ENCODE peak calls at places on chromosomes 3 and 15, in nine cellular contexts. Q, M, T, G, P, O, D, U and V are unnamed samples.

GRCh38 chr3:70108072-70108471 is 108.5 kb downstream of the SAMMSON start:
- DNase-seq in Q (peak), M (peak), T (peak), G (peak), P (no peak), O (no peak), D (no peak), U (peak), V (peak)

GRCh38 chr3:149599236-149599635 is 58.6 kb downstream of the WWTR1 start:
- DNase-seq in Q (no peak), M (peak), T (no peak), G (no peak), P (no peak), O (no peak), D (peak), U (no peak), V (no peak)

GRCh38 chr3:99678023-99678422 is 39.6 kb downstream of the COL8A1 start:
- DNase-seq in Q (no peak), M (no peak), T (no peak), G (no peak), P (no peak), O (no peak), D (peak), U (peak), V (peak)

GRCh38 chr15:54820811-54821210 is 375.9 kb downstream of the RSL24D1 start:
- DNase-seq in Q (no peak), M (no peak), T (no peak), G (no peak), P (no peak), O (no peak), D (peak), U (no peak), V (no peak)

GRCh38 chr3:142115927-142116668 is 33.2 kb downstream of the TFDP2 start:
- DNase-seq in Q (no peak), M (no peak), T (no peak), G (no peak), P (no peak), O (no peak), D (no peak), U (no peak), V (no peak)

GRCh38 chr3:125401402-125401801 is 26.3 kb upstream of the ZNF148 start:
- DNase-seq in Q (no peak), M (peak), T (no peak), G (no peak), P (no peak), O (no peak), D (no peak), U (peak), V (peak)

GRCh38 chr3:27869152-27869551 is 147.0 kb upstream of the EOMES start:
- DNase-seq in Q (no peak), M (no peak), T (no peak), G (no peak), P (no peak), O (no peak), D (no peak), U (no peak), V (no peak)

GRCh38 chr15:44545934-44546802 is 9.2 kb downstream of the EIF3J start:
- DNase-seq in Q (no peak), M (no peak), T (no peak), G (no peak), P (peak), O (no peak), D (no peak), U (peak), V (no peak)

GRCh38 chr3:157438371-157438735 is 1.7 kb downstream of the PTX3 start:
- DNase-seq in Q (no peak), M (no peak), T (peak), G (no peak), P (no peak), O (no peak), D (no peak), U (no peak), V (peak)

GRCh38 chr3:69499899-69500316 is 114.0 kb upstream of the FRMD4B start:
- DNase-seq in Q (no peak), M (no peak), T (no peak), G (no peak), P (no peak), O (peak), D (peak), U (no peak), V (peak)

GRCh38 chr3:18772699-18773305 is 347.7 kb upstream of the SATB1 start:
- DNase-seq in Q (no peak), M (no peak), T (no peak), G (no peak), P (no peak), O (no peak), D (no peak), U (no peak), V (no peak)

GRCh38 chr3:106533097-106533496 is 664.3 kb upstream of the CBLB start:
- DNase-seq in Q (no peak), M (no peak), T (no peak), G (no peak), P (no peak), O (no peak), D (no peak), U (no peak), V (no peak)

GRCh38 chr3:149417174-149417573 is 39.7 kb upstream of the TM4SF1 start:
- DNase-seq in Q (peak), M (no peak), T (no peak), G (no peak), P (peak), O (no peak), D (no peak), U (no peak), V (no peak)

GRCh38 chr15:40436892-40437753 is 3.6 kb upstream of the BAHD1 start:
- DNase-seq in Q (no peak), M (no peak), T (no peak), G (no peak), P (no peak), O (no peak), D (no peak), U (no peak), V (no peak)

GRCh38 chr15:40440300-40441011 is at the start of gene BAHD1:
- DNase-seq in Q (peak), M (peak), T (peak), G (peak), P (peak), O (peak), D (peak), U (peak), V (peak)

GRCh38 chr15:40437754-40438687 is 2.7 kb upstream of the BAHD1 start:
- DNase-seq in Q (no peak), M (no peak), T (no peak), G (no peak), P (no peak), O (no peak), D (no peak), U (no peak), V (no peak)

GRCh38 chr15:40439461-40440299 is 1.1 kb upstream of the BAHD1 start:
- DNase-seq in Q (peak), M (peak), T (no peak), G (peak), P (peak), O (peak), D (no peak), U (peak), V (peak)

DNA sequence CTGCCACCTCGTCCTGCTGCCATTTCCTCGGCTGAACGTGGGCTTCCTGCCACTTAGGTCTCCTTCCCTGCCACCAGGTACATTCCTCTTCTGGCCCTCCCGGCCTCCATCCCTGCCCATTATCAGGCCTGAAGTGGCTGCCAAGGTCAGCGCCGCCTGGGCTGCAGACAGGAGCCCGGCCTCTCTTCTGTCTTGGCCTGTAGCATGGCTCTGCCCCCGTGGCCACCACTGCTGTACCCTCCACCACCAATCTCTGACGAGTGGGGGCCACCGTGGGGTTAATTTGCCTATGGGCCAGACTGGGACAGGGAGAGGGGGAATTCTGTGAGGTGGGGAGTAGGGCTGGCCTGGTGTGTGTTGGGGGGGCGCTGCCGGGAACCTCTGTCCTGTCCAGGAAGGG is 2.0 kb upstream of the BAHD1 start:
- DNase-seq in Q (no peak), M (no peak), T (no peak), G (peak), P (no peak), O (no peak), D (no peak), U (no peak), V (no peak)
- H3K4me3 ChIP-seq in Q (no peak), M (peak), T (no peak), G (no peak), P (no peak), O (no peak), D (no peak), U (no peak), V (no peak)

DNA sequence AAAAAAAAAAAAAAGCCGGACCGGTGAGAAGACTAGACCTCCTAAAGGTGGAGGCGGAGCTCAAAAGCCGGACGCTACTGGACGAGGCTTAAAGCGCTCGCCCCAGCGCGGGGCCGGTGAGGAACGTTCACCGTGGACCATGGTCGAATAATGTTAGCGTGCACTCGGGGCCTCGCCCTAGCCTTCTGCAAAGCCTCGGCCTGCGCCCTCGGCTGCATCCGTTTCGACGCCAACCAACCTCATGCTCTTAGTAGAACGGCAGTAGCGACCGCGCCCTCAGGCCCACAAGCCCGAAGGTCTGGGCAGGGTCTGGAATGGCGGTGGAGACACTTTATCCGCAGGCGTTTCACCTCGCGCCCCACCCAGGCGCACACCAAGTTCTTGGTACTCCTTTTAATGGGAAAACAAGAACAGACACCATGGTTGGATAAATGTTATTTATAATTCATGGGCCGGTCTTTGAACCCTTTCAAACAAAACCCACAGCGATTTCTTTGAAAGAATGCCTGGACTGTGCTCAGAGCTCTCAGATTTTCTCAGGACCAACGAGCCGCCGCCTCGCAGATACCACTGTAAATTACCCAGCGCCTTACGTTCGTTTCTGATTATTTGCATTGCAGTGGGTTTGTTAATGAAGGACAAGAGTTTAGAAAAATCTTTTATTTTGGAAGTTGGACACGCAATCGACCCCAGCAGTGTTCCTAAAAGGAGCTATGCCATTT is 1.3 kb upstream of the ISL2 start:
- DNase-seq in Q (no peak), M (no peak), T (no peak), G (no peak), P (no peak), O (no peak), D (no peak), U (no peak), V (peak)
- H3K4me3 ChIP-seq in Q (peak), M (peak), T (peak), G (peak), P (peak), O (no peak), D (no peak), U (peak), V (no peak)

GRCh38 chr3:172101107-172101506 is 61.7 kb downstream of the FNDC3B start:
- DNase-seq in Q (no peak), M (peak), T (no peak), G (no peak), P (peak), O (no peak), D (no peak), U (no peak), V (no peak)

GRCh38 chr3:172103724-172104123 is 64.3 kb downstream of the FNDC3B start:
- DNase-seq in Q (no peak), M (no peak), T (no peak), G (no peak), P (no peak), O (no peak), D (no peak), U (peak), V (peak)

GRCh38 chr3:172104471-172105072 is 65.2 kb downstream of the FNDC3B start:
- DNase-seq in Q (no peak), M (no peak), T (peak), G (no peak), P (no peak), O (no peak), D (no peak), U (no peak), V (peak)

GRCh38 chr3:172102123-172102882 is 62.9 kb downstream of the FNDC3B start:
- DNase-seq in Q (no peak), M (no peak), T (no peak), G (no peak), P (peak), O (no peak), D (no peak), U (no peak), V (no peak)

GRCh38 chr3:172102883-172103310 is 63.5 kb downstream of the FNDC3B start:
- DNase-seq in Q (no peak), M (peak), T (no peak), G (no peak), P (no peak), O (no peak), D (no peak), U (no peak), V (no peak)
- H3K4me3 ChIP-seq in Q (no peak), M (peak), T (no peak), G (no peak), P (peak), O (no peak), D (no peak), U (no peak), V (no peak)

DNA sequence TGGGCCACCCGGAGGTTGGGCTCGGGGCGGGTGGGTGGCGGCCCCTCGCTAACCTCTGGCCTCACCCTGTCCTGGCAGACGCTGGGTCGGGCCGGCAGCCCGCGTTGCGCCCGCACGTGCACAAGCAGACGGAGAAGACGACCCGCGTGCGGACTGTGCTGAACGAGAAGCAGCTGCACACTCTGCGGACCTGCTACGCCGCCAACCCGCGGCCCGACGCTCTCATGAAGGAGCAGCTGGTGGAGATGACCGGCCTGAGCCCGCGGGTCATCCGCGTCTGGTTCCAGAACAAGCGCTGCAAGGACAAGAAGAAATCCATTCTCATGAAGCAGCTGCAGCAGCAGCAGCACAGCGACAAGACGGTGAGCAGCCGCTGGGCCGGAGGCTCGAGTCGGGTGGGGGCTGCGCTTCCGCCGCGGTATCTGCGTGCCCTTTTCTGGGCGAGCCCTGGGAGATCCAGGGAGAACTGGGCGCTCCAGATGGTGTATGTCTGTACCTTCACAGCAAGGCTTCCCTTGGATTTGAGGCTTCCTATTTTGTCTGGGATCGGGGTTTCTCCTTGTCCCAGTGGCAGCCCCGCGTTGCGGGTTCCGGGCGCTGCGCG is 3.7 kb downstream of the ISL2 start:
- DNase-seq in Q (no peak), M (no peak), T (peak), G (no peak), P (peak), O (no peak), D (no peak), U (no peak), V (peak)
- H3K4me3 ChIP-seq in Q (peak), M (no peak), T (no peak), G (peak), P (peak), O (peak), D (no peak), U (no peak), V (peak)

DNA sequence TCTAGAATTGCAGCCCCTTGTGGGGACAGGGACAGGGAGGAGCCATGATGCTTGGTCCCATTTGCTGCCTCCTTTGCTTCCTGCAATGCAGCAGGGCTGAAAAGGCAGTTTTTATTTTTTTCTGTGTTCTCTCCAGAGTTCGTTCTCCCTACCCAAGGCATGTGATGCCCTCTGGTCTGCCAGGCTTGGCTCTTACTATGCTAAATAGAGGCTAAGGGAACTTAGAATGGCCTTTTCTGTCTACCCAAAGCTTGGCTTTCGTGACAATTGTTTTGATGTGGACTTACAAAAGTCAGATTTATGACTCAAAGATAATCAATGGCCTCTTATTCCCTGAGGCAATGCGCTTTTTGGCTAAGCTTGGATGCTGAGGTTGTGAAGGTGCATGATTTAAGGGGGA is 293.3 kb upstream of the TBL1XR1 start:
- DNase-seq in Q (no peak), M (no peak), T (no peak), G (no peak), P (no peak), O (no peak), D (peak), U (no peak), V (no peak)
- H3K4me3 ChIP-seq in Q (no peak), M (no peak), T (no peak), G (no peak), P (no peak), O (no peak), D (no peak), U (no peak), V (no peak)

GRCh38 chr3:155658006-155658405 is 86.9 kb downstream of the PLCH1 start:
- DNase-seq in Q (no peak), M (no peak), T (no peak), G (no peak), P (no peak), O (no peak), D (no peak), U (no peak), V (no peak)
- H3K4me3 ChIP-seq in Q (no peak), M (no peak), T (no peak), G (no peak), P (no peak), O (no peak), D (no peak), U (no peak), V (no peak)

DNA sequence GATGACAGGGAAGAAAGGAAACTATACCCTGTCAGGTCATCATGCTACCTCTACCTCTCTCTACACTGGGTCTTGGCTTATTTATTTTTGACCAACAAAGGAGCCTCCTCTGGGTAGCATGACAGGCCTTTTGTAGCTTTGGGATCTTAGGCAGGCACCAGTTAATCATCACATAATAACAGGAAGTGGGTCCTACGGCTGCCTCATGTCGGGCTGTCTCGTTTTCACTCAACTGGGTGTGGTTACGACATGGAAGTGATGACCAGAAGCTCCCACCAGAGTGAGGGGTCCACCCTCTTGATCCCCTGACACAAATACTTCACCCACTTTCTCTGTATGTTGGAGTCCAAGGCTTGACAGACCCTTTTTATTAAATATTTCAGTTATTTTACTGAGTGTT is 105.3 kb downstream of the CD47 start:
- DNase-seq in Q (no peak), M (no peak), T (no peak), G (no peak), P (no peak), O (no peak), D (peak), U (no peak), V (no peak)
- H3K4me3 ChIP-seq in Q (no peak), M (no peak), T (no peak), G (no peak), P (no peak), O (no peak), D (no peak), U (no peak), V (no peak)

GRCh38 chr15:68623301-68623892 is 44.6 kb downstream of the CORO2B start:
- DNase-seq in Q (no peak), M (no peak), T (no peak), G (no peak), P (no peak), O (no peak), D (no peak), U (peak), V (no peak)

GRCh38 chr15:68621535-68621934 is 42.7 kb downstream of the CORO2B start:
- DNase-seq in Q (no peak), M (no peak), T (no peak), G (no peak), P (no peak), O (no peak), D (no peak), U (no peak), V (no peak)

GRCh38 chr15:68619303-68619698 is 40.5 kb downstream of the CORO2B start:
- DNase-seq in Q (no peak), M (no peak), T (no peak), G (no peak), P (no peak), O (no peak), D (no peak), U (no peak), V (no peak)

GRCh38 chr15:68618339-68619302 is 39.8 kb downstream of the CORO2B start:
- DNase-seq in Q (no peak), M (no peak), T (no peak), G (no peak), P (no peak), O (no peak), D (no peak), U (peak), V (peak)

DNA sequence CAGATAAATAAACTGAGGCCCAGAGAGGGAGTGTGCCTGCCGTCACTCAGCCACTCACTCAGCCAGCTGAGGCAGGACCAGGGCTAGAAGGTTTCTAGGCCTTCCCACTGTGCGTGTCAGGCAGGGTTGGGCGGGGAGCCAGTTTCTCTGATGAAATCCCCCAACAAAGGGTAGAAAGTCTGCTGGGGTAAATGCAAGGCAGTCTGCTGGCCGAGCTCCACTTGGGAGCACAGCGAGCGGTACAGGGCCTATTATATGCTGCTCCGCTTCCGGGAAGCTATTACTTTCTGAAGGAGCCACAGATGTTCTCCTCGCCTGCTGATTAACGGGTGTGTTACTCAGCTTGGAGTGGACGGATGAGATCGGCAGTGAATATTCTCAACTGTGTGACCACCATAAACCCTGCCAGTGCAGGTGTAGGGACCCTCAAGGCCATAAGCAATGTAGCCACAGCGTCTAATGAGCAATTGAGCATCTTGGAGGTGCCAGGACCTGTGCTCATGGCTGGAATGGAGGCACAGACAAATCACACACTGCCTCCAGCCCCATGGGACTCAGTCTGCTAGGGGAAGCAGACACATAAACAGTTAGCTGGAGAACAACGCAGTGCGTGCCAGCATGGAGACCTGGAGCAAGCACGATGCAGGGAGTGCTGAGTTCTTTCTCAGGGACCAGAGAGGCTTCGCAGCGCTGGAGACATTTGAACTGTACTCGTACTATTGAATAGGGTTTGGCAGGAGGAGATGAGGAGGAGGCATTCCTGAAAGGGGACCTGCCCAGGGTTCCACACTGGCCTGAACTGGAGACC is 42.1 kb downstream of the CORO2B start:
- DNase-seq in Q (no peak), M (no peak), T (no peak), G (peak), P (no peak), O (peak), D (peak), U (peak), V (peak)
- H3K4me3 ChIP-seq in Q (no peak), M (no peak), T (peak), G (no peak), P (no peak), O (no peak), D (no peak), U (no peak), V (no peak)